ENCODE peak calls at places on chromosomes 1 and 21, in ten cellular contexts. Z, C, T, O, N, H, W, I, M and S are unnamed samples.

GRCh38 chr1:36458910-36459309 is 5.3 kb downstream of the MRPS15 start:
- ATAC-seq in N (peak; percentile 95), M (no peak), T (no peak), W (no peak), O (no peak), H (no peak), I (no peak), Z (peak; percentile 83), C (no peak), S (no peak)

GRCh38 chr1:150579955-150580642 is 689 bp upstream of the MCL1 start:
- ATAC-seq in O (no peak), Z (peak; percentile 0), T (peak; percentile 1), M (no peak), H (no peak), C (no peak), I (peak; percentile 3), W (no peak), N (no peak), S (no peak)

GRCh38 chr1:181043025-181043880 is 9.5 kb downstream of the MR1 start:
- ATAC-seq in T (peak; percentile 40), I (no peak), W (no peak), O (peak; percentile 16), N (no peak), Z (no peak), C (no peak), H (no peak), M (peak; percentile 70), S (no peak)

GRCh38 chr1:204448321-204448964 is 36.8 kb upstream of the PPP1R15B start:
- ATAC-seq in M (no peak), O (no peak), Z (no peak), T (no peak), N (no peak), I (no peak), C (no peak), W (no peak), H (no peak), S (no peak)

GRCh38 chr1:245401881-245402598 is 247.3 kb downstream of the KIF26B start:
- ATAC-seq in T (no peak), W (no peak), I (no peak), H (no peak), M (no peak), N (no peak), O (no peak), Z (no peak), C (no peak), S (no peak)

GRCh38 chr1:215059947-215060346 is 22.6 kb upstream of the KCNK2 start:
- ATAC-seq in C (no peak), H (no peak), N (no peak), Z (no peak), T (no peak), M (no peak), I (no peak), O (no peak), W (no peak), S (no peak)

GRCh38 chr1:42456754-42457089 is 379 bp downstream of the PPCS start:
- ATAC-seq in O (peak; percentile 83), T (peak; percentile 67), H (peak; percentile 51), W (peak; percentile 72), C (peak; percentile 80), N (peak; percentile 60), Z (peak; percentile 81), M (peak; percentile 68), I (peak; percentile 38), S (peak; percentile 82)

GRCh38 chr1:33379631-33380354 is 51.1 kb downstream of the PHC2 start:
- ATAC-seq in Z (no peak), C (peak; percentile 44), H (no peak), O (no peak), N (no peak), M (peak; percentile 38), W (no peak), I (no peak), T (peak; percentile 30), S (no peak)

GRCh38 chr1:145804235-145805045 is 19.5 kb downstream of the RNF115 start:
- ATAC-seq in T (no peak), O (no peak), H (no peak), M (no peak), N (no peak), C (no peak), Z (no peak), I (no peak), W (no peak), S (peak; percentile 56)

GRCh38 chr1:42798010-42798409 is 13.2 kb downstream of the TMEM269 start:
- ATAC-seq in O (no peak), C (no peak), M (no peak), H (no peak), N (no peak), I (no peak), Z (no peak), W (no peak), T (no peak), S (no peak)

GRCh38 chr1:173481195-173481772 is 4.1 kb downstream of the PRDX6 start:
- ATAC-seq in N (no peak), O (no peak), Z (no peak), M (no peak), T (no peak), H (no peak), C (no peak), W (no peak), I (no peak), S (no peak)

GRCh38 chr1:23184203-23184602 is 15.5 kb upstream of the LUZP1 start:
- ATAC-seq in T (no peak), N (peak; percentile 17), M (no peak), I (no peak), W (no peak), H (peak; percentile 89), C (peak; percentile 65), Z (no peak), O (no peak), S (peak; percentile 23)

GRCh38 chr1:150760003-150760402 is 5.6 kb downstream of the CTSS start:
- ATAC-seq in H (no peak), Z (no peak), O (no peak), T (no peak), I (no peak), M (no peak), C (no peak), N (no peak), W (no peak), S (no peak)

GRCh38 chr1:27513521-27513920 is 23.6 kb upstream of the WASF2 start:
- ATAC-seq in I (no peak), O (no peak), M (peak; percentile 74), N (no peak), H (no peak), C (no peak), Z (no peak), T (peak; percentile 38), W (peak; percentile 34), S (no peak)

GRCh38 chr1:108041360-108042143 is 76.6 kb upstream of the VAV3 start:
- ATAC-seq in T (no peak), I (no peak), H (peak; percentile 73), W (no peak), O (no peak), N (peak; percentile 67), Z (no peak), C (no peak), M (peak; percentile 38), S (no peak)

GRCh38 chr1:29166291-29166878 is 15.3 kb downstream of the SRSF4 start:
- ATAC-seq in W (no peak), T (no peak), H (no peak), I (no peak), M (no peak), N (no peak), C (peak; percentile 13), Z (peak; percentile 12), O (no peak), S (no peak)

GRCh38 chr1:228076796-228077430 is 5.6 kb upstream of the ARF1 start:
- ATAC-seq in W (no peak), N (no peak), T (no peak), C (no peak), Z (no peak), I (no peak), O (no peak), H (no peak), M (no peak), S (no peak)

GRCh38 chr21:35408401-35408800 is 359.3 kb upstream of the RUNX1 start:
- ATAC-seq in W (no peak), M (no peak), N (no peak), C (no peak), I (no peak), H (no peak), T (no peak), Z (no peak), O (no peak), S (peak; percentile 64)

GRCh38 chr21:46661627-46662366 is 26.3 kb downstream of the PRMT2 start:
- ATAC-seq in W (peak; percentile 23), H (peak; percentile 49), I (no peak), M (peak; percentile 35), T (peak; percentile 14), N (no peak), O (no peak), C (no peak), Z (no peak), S (no peak)

GRCh38 chr1:31016868-31017267 is 48.6 kb downstream of the PUM1 start:
- ATAC-seq in W (no peak), M (no peak), O (no peak), N (no peak), Z (no peak), T (no peak), C (no peak), I (no peak), H (no peak), S (no peak)